ENCODE peak calls at places on chromosomes 6 and 20, in eight cellular contexts. One of them, this sample, is unnamed.

GRCh38 chr6:126016591-126016990 is 30.3 kb downstream of the TRMT11 start:
- DNase-seq in progenitor cell of endocrine pancreas: no peak
- DNase-seq in T-helper 1 cell: no peak
- DNase-seq in endothelial cell: no peak
- DNase-seq in AG10803: no peak
- DNase-seq in lung: no peak
- DNase-seq in colonic mucosa: no peak
- DNase-seq in EL: no peak
- DNase-seq in this sample: no peak

GRCh38 chr6:43723737-43724295 is 36.2 kb upstream of the MRPS18A start:
- DNase-seq in progenitor cell of endocrine pancreas: peak
- DNase-seq in T-helper 1 cell: peak
- DNase-seq in endothelial cell: peak
- DNase-seq in AG10803: peak
- DNase-seq in lung: peak
- DNase-seq in colonic mucosa: peak
- DNase-seq in EL: peak
- DNase-seq in this sample: peak

GRCh38 chr20:62174021-62174804 is 8.6 kb upstream of the MTG2 start:
- DNase-seq in progenitor cell of endocrine pancreas: no peak
- DNase-seq in T-helper 1 cell: no peak
- DNase-seq in endothelial cell: no peak
- DNase-seq in AG10803: no peak
- DNase-seq in lung: no peak
- DNase-seq in colonic mucosa: no peak
- DNase-seq in EL: no peak
- DNase-seq in this sample: no peak

GRCh38 chr20:37542281-37542680 is 14.6 kb upstream of the BLCAP start:
- DNase-seq in progenitor cell of endocrine pancreas: no peak
- DNase-seq in T-helper 1 cell: no peak
- DNase-seq in endothelial cell: no peak
- DNase-seq in AG10803: no peak
- DNase-seq in lung: no peak
- DNase-seq in colonic mucosa: peak
- DNase-seq in EL: peak
- DNase-seq in this sample: peak

GRCh38 chr20:44384423-44385027 is 29.0 kb downstream of the HNF4A start:
- DNase-seq in progenitor cell of endocrine pancreas: peak
- DNase-seq in T-helper 1 cell: peak
- DNase-seq in endothelial cell: peak
- DNase-seq in AG10803: peak
- DNase-seq in lung: peak
- DNase-seq in colonic mucosa: peak
- DNase-seq in EL: peak
- DNase-seq in this sample: peak

GRCh38 chr6:158653577-158654354 is 3.9 kb downstream of the SYTL3 start:
- DNase-seq in progenitor cell of endocrine pancreas: no peak
- DNase-seq in T-helper 1 cell: peak
- DNase-seq in endothelial cell: no peak
- DNase-seq in AG10803: peak
- DNase-seq in lung: no peak
- DNase-seq in colonic mucosa: peak
- DNase-seq in EL: no peak
- DNase-seq in this sample: no peak

GRCh38 chr20:3801846-3802245 is 5.7 kb downstream of the CDC25B start:
- DNase-seq in progenitor cell of endocrine pancreas: no peak
- DNase-seq in T-helper 1 cell: no peak
- DNase-seq in endothelial cell: no peak
- DNase-seq in AG10803: no peak
- DNase-seq in lung: no peak
- DNase-seq in colonic mucosa: no peak
- DNase-seq in EL: no peak
- DNase-seq in this sample: no peak

GRCh38 chr20:32820698-32821378 is 1.1 kb downstream of the MAPRE1 start:
- DNase-seq in progenitor cell of endocrine pancreas: no peak
- DNase-seq in T-helper 1 cell: no peak
- DNase-seq in endothelial cell: no peak
- DNase-seq in AG10803: peak
- DNase-seq in lung: no peak
- DNase-seq in colonic mucosa: peak
- DNase-seq in EL: peak
- DNase-seq in this sample: no peak

GRCh38 chr6:168607272-168608112 is 166.5 kb downstream of the SMOC2 start:
- DNase-seq in progenitor cell of endocrine pancreas: no peak
- DNase-seq in T-helper 1 cell: no peak
- DNase-seq in endothelial cell: no peak
- DNase-seq in AG10803: no peak
- DNase-seq in lung: peak
- DNase-seq in colonic mucosa: no peak
- DNase-seq in EL: no peak
- DNase-seq in this sample: no peak

GRCh38 chr6:45657243-45657642 is 279.5 kb upstream of the SUPT3H start:
- DNase-seq in progenitor cell of endocrine pancreas: no peak
- DNase-seq in T-helper 1 cell: no peak
- DNase-seq in endothelial cell: no peak
- DNase-seq in AG10803: peak
- DNase-seq in lung: no peak
- DNase-seq in colonic mucosa: no peak
- DNase-seq in EL: peak
- DNase-seq in this sample: peak

GRCh38 chr20:37301120-37301519 is 11.7 kb downstream of the MANBAL start:
- DNase-seq in progenitor cell of endocrine pancreas: no peak
- DNase-seq in T-helper 1 cell: no peak
- DNase-seq in endothelial cell: no peak
- DNase-seq in AG10803: no peak
- DNase-seq in lung: no peak
- DNase-seq in colonic mucosa: no peak
- DNase-seq in EL: no peak
- DNase-seq in this sample: no peak

GRCh38 chr6:35497571-35498406 is 910 bp upstream of the TEAD3 start:
- DNase-seq in progenitor cell of endocrine pancreas: peak
- DNase-seq in T-helper 1 cell: peak
- DNase-seq in endothelial cell: peak
- DNase-seq in AG10803: peak
- DNase-seq in lung: peak
- DNase-seq in colonic mucosa: peak
- DNase-seq in EL: peak
- DNase-seq in this sample: peak

GRCh38 chr6:125197795-125198269 is 44.3 kb downstream of the TPD52L1 start:
- DNase-seq in progenitor cell of endocrine pancreas: no peak
- DNase-seq in T-helper 1 cell: no peak
- DNase-seq in endothelial cell: peak
- DNase-seq in AG10803: peak
- DNase-seq in lung: peak
- DNase-seq in colonic mucosa: peak
- DNase-seq in EL: peak
- DNase-seq in this sample: peak

GRCh38 chr20:51366155-51366886 is 176.2 kb downstream of the NFATC2 start:
- DNase-seq in progenitor cell of endocrine pancreas: no peak
- DNase-seq in T-helper 1 cell: no peak
- DNase-seq in endothelial cell: no peak
- DNase-seq in AG10803: peak
- DNase-seq in lung: peak
- DNase-seq in colonic mucosa: peak
- DNase-seq in EL: peak
- DNase-seq in this sample: peak

GRCh38 chr6:99789767-99790166 is 183.1 kb downstream of the PRDM13 start:
- DNase-seq in progenitor cell of endocrine pancreas: no peak
- DNase-seq in T-helper 1 cell: no peak
- DNase-seq in endothelial cell: no peak
- DNase-seq in AG10803: no peak
- DNase-seq in lung: no peak
- DNase-seq in colonic mucosa: no peak
- DNase-seq in EL: no peak
- DNase-seq in this sample: no peak

GRCh38 chr6:124541601-124542000 is 420.6 kb upstream of the RNF217 start:
- DNase-seq in progenitor cell of endocrine pancreas: no peak
- DNase-seq in T-helper 1 cell: no peak
- DNase-seq in endothelial cell: no peak
- DNase-seq in AG10803: no peak
- DNase-seq in lung: no peak
- DNase-seq in colonic mucosa: no peak
- DNase-seq in EL: no peak
- DNase-seq in this sample: no peak

GRCh38 chr20:623041-623440 is 12.9 kb upstream of the TCF15 start:
- DNase-seq in progenitor cell of endocrine pancreas: no peak
- DNase-seq in T-helper 1 cell: no peak
- DNase-seq in endothelial cell: no peak
- DNase-seq in AG10803: no peak
- DNase-seq in lung: no peak
- DNase-seq in colonic mucosa: no peak
- DNase-seq in EL: no peak
- DNase-seq in this sample: no peak

GRCh38 chr6:2016040-2016439 is 229.4 kb downstream of the GMDS start:
- DNase-seq in progenitor cell of endocrine pancreas: no peak
- DNase-seq in T-helper 1 cell: no peak
- DNase-seq in endothelial cell: no peak
- DNase-seq in AG10803: no peak
- DNase-seq in lung: no peak
- DNase-seq in colonic mucosa: no peak
- DNase-seq in EL: no peak
- DNase-seq in this sample: no peak

GRCh38 chr20:47181056-47181862 is 175.2 kb downstream of the ZMYND8 start:
- DNase-seq in progenitor cell of endocrine pancreas: no peak
- DNase-seq in T-helper 1 cell: no peak
- DNase-seq in endothelial cell: no peak
- DNase-seq in AG10803: peak
- DNase-seq in lung: no peak
- DNase-seq in colonic mucosa: peak
- DNase-seq in EL: peak
- DNase-seq in this sample: peak

GRCh38 chr20:44629542-44629941 is 22.0 kb downstream of the ADA start:
- DNase-seq in progenitor cell of endocrine pancreas: no peak
- DNase-seq in T-helper 1 cell: no peak
- DNase-seq in endothelial cell: no peak
- DNase-seq in AG10803: no peak
- DNase-seq in lung: no peak
- DNase-seq in colonic mucosa: no peak
- DNase-seq in EL: no peak
- DNase-seq in this sample: no peak

GRCh38 chr6:34485321-34486060 is 19.6 kb downstream of the PACSIN1 start:
- DNase-seq in progenitor cell of endocrine pancreas: no peak
- DNase-seq in T-helper 1 cell: no peak
- DNase-seq in endothelial cell: no peak
- DNase-seq in AG10803: no peak
- DNase-seq in lung: no peak
- DNase-seq in colonic mucosa: no peak
- DNase-seq in EL: no peak
- DNase-seq in this sample: no peak

GRCh38 chr6:170537329-170537728 is 15.8 kb downstream of the PSMB1 start:
- DNase-seq in progenitor cell of endocrine pancreas: no peak
- DNase-seq in T-helper 1 cell: no peak
- DNase-seq in endothelial cell: no peak
- DNase-seq in AG10803: no peak
- DNase-seq in lung: no peak
- DNase-seq in colonic mucosa: no peak
- DNase-seq in EL: no peak
- DNase-seq in this sample: no peak

GRCh38 chr20:58069796-58070663 is 158.4 kb downstream of the ANKRD60 start:
- DNase-seq in progenitor cell of endocrine pancreas: no peak
- DNase-seq in T-helper 1 cell: no peak
- DNase-seq in endothelial cell: no peak
- DNase-seq in AG10803: no peak
- DNase-seq in lung: peak
- DNase-seq in colonic mucosa: peak
- DNase-seq in EL: no peak
- DNase-seq in this sample: no peak

GRCh38 chr20:17928633-17929311 is 39.8 kb downstream of the SNX5 start:
- DNase-seq in progenitor cell of endocrine pancreas: no peak
- DNase-seq in T-helper 1 cell: no peak
- DNase-seq in endothelial cell: no peak
- DNase-seq in AG10803: no peak
- DNase-seq in lung: no peak
- DNase-seq in colonic mucosa: peak
- DNase-seq in EL: no peak
- DNase-seq in this sample: no peak

GRCh38 chr6:7175463-7175862 is 67.7 kb downstream of the RREB1 start:
- DNase-seq in progenitor cell of endocrine pancreas: no peak
- DNase-seq in T-helper 1 cell: no peak
- DNase-seq in endothelial cell: no peak
- DNase-seq in AG10803: peak
- DNase-seq in lung: no peak
- DNase-seq in colonic mucosa: no peak
- DNase-seq in EL: no peak
- DNase-seq in this sample: no peak

GRCh38 chr6:148771212-148771601 is 24.4 kb downstream of the UST start:
- DNase-seq in progenitor cell of endocrine pancreas: no peak
- DNase-seq in T-helper 1 cell: no peak
- DNase-seq in endothelial cell: no peak
- DNase-seq in AG10803: no peak
- DNase-seq in lung: peak
- DNase-seq in colonic mucosa: peak
- DNase-seq in EL: no peak
- DNase-seq in this sample: no peak

GRCh38 chr20:37511605-37512275 is 9.3 kb upstream of the NNAT start:
- DNase-seq in progenitor cell of endocrine pancreas: no peak
- DNase-seq in T-helper 1 cell: no peak
- DNase-seq in endothelial cell: no peak
- DNase-seq in AG10803: peak
- DNase-seq in lung: no peak
- DNase-seq in colonic mucosa: no peak
- DNase-seq in EL: peak
- DNase-seq in this sample: peak

This sample was measured in kidney tubule cell.